ENCODE peak calls at places on chromosomes 3 and 15, in four cellular contexts. Q is mucosa of gallbladder, B is spleen, V is cardiac muscle cell. U is an unnamed sample.

GRCh38 chr15:60255390-60255789 is 142.4 kb downstream of the ANXA2 start:
- DNase-seq in B (no peak), V (no peak), Q (peak), U (no peak)

GRCh38 chr3:191300422-191300821 is 28.8 kb upstream of the CCDC50 start:
- DNase-seq in Q (no peak), B (no peak), V (no peak), U (no peak)

GRCh38 chr3:141012571-141012970 is 38.6 kb upstream of the SPSB4 start:
- DNase-seq in V (no peak), B (no peak), Q (no peak), U (no peak)

GRCh38 chr3:12994357-12994606 is 78.9 kb downstream of the IQSEC1 start:
- DNase-seq in Q (no peak), V (no peak), B (peak), U (no peak)

GRCh38 chr3:34001990-34002389 is 203.6 kb downstream of the PDCD6IP start:
- DNase-seq in B (no peak), V (no peak), Q (no peak), U (no peak)

GRCh38 chr3:180871901-180872300 is 40.6 kb upstream of the FXR1 start:
- DNase-seq in Q (no peak), B (no peak), V (peak), U (no peak)

GRCh38 chr3:113626513-113627371 is 69.7 kb downstream of the USF3 start:
- DNase-seq in Q (peak), B (peak), V (peak), U (peak)

GRCh38 chr15:74340139-74340538 is 27.3 kb downstream of the CYP11A1 start:
- DNase-seq in B (peak), V (peak), Q (no peak), U (no peak)

GRCh38 chr15:99423186-99424130 is 142.3 kb upstream of the MEF2A start:
- DNase-seq in V (no peak), B (peak), Q (no peak), U (no peak)

GRCh38 chr3:127982155-127982554 is 67.1 kb downstream of the KBTBD12 start:
- DNase-seq in V (no peak), Q (no peak), B (no peak), U (peak)

GRCh38 chr3:159069076-159069475 is 267.2 kb downstream of the MFSD1 start:
- DNase-seq in Q (no peak), V (no peak), B (no peak), U (no peak)

GRCh38 chr15:73637527-73637926 is 4.3 kb upstream of the NPTN start:
- DNase-seq in Q (no peak), V (peak), B (no peak), U (no peak)

GRCh38 chr3:184371570-184372018 is 6.4 kb downstream of the THPO start:
- DNase-seq in Q (peak), V (peak), B (peak), U (peak)

GRCh38 chr3:52245322-52246263 is at the start of gene PPM1M:
- DNase-seq in V (peak), B (peak), Q (no peak), U (peak)

GRCh38 chr3:69881756-69882428 is 117.6 kb upstream of the SAMMSON start:
- DNase-seq in V (no peak), Q (no peak), B (no peak), U (no peak)

GRCh38 chr3:122941233-122942206 is 86.0 kb downstream of the SEMA5B start:
- DNase-seq in Q (no peak), V (no peak), B (peak), U (no peak)

U was measured in lung.